ENCODE peak calls at places on chromosomes 5 and 9, in seven cellular contexts. T is upper lobe of right lung; A is heart right ventricle; H is cardiac muscle cell; U is esophagus squamous epithelium; E is RWPE2; K is effector memory CD4-positive, alpha-beta T cell. R is an unnamed sample. For H3K4me1, the result is how much of the 10 kb centered on the place peaks cover.

GRCh38 chr5:14476791-14477435 is 104.7 kb upstream of the OTULINL start:
- DNase-seq in U (no peak), K (no peak), H (peak), T (no peak), E (no peak), A (no peak), R (no peak)

GRCh38 chr5:122053181-122054109 is 24.6 kb downstream of the LOX start:
- DNase-seq in U (no peak), A (no peak), H (peak), E (peak), T (peak), K (no peak), R (no peak)

GRCh38 chr9:107242073-107243063 is 40.7 kb upstream of the RAD23B start:
- DNase-seq in U (no peak), A (no peak), H (no peak), K (no peak), E (no peak), T (no peak), R (no peak)

GRCh38 chr9:114314256-114314867 is 8.5 kb upstream of the ORM1 start:
- DNase-seq in U (no peak), A (no peak), K (no peak), T (no peak), H (no peak), E (peak), R (no peak)

GRCh38 chr9:36150529-36151305 is 14.2 kb downstream of the GLIPR2 start:
- DNase-seq in E (no peak), T (no peak), H (peak), U (no peak), A (no peak), K (no peak), R (no peak)

GRCh38 chr9:112328545-112328944 is 4.9 kb downstream of the PTBP3 start:
- DNase-seq in T (no peak), A (no peak), K (no peak), H (no peak), E (no peak), U (no peak), R (no peak)

GRCh38 chr9:21974230-21974541 is 20.0 kb downstream of the CDKN2A start:
- DNase-seq in U (no peak), E (no peak), K (no peak), T (no peak), A (no peak), H (no peak), R (no peak)

GRCh38 chr9:127883959-127884358 is 6.5 kb upstream of the AK1 start:
- DNase-seq in K (no peak), T (peak), E (no peak), U (no peak), A (no peak), H (no peak), R (no peak)

GRCh38 chr5:176742246-176743105 is 67.9 kb upstream of the UNC5A start:
- DNase-seq in K (no peak), E (peak), T (peak), U (no peak), H (no peak), A (no peak), R (no peak)

GRCh38 chr9:19102181-19102630 is 498 bp downstream of the HAUS6 start:
- DNase-seq in E (no peak), K (peak), T (peak), H (peak), A (no peak), U (no peak), R (peak)

GRCh38 chr9:129567329-129567728 is 53.6 kb downstream of the C9orf50 start:
- DNase-seq in A (no peak), H (no peak), U (no peak), K (no peak), E (no peak), T (no peak), R (no peak)

GRCh38 chr5:121797677-121798518 is 53.8 kb upstream of the FTMT start:
- DNase-seq in A (no peak), H (no peak), K (no peak), U (no peak), E (no peak), T (no peak), R (no peak)

GRCh38 chr9:108186996-108187395 is 668.8 kb downstream of the ACTL7B start:
- DNase-seq in A (peak), H (peak), E (no peak), K (no peak), T (no peak), U (no peak), R (no peak)

DNA sequence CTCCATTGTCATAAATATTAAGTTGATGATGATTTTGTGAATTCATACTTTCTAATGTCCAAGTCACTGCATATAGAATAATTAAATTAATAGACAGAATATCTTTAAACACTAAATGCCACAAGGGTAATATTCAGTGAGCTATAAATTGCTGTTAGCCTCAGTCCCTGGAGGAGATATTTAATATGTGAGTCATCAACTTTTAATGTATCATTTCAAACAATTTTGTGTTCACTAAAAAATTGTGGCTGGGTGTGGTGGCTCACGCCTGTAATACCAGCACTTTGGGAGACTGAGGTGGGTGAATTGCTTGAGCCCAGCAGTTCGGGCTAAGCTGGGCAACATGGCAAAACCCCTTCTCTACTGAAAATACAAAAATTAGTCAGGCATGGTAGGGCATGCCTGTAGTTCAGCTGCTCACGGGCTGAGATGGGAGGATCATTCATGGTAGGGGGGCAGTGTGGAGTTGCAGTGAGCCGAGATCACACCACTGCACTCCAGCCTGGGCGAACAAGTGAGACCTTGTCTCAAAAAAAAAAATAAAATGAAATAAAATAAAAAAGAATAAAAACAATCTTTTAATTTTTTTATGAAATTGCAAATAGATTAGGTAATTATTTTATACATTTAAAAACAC is 717.3 kb upstream of the CHD1 start:
- DNase-seq in U (no peak), H (no peak), K (no peak), T (no peak), A (no peak), E (no peak), R (no peak)
- H3K27ac ChIP-seq in U (no peak), H (no peak), K (no peak), T (no peak), A (no peak), E (no peak), R (no peak)

GRCh38 chr5:124735169-124735858 is 11.1 kb downstream of the ZNF608 start:
- DNase-seq in K (no peak), U (no peak), E (no peak), H (peak), T (no peak), A (peak), R (peak)
- H3K4me3 ChIP-seq in K (no peak), U (peak), E (no peak), H (peak), T (peak), A (peak), R (no peak)

GRCh38 chr9:124299519-124300090 is 41.9 kb downstream of the NEK6 start:
- DNase-seq in U (no peak), A (no peak), K (no peak), H (no peak), T (no peak), E (no peak), R (no peak)
- H3K4me1 ChIP-seq in U (half or more), A (under half), K (under half), H (under half), T (half or more), E (half or more), R (under half)

GRCh38 chr5:160655717-160656116 is 196.3 kb downstream of the ATP10B start:
- DNase-seq in T (no peak), K (no peak), E (no peak), A (no peak), H (no peak), U (no peak), R (peak)
- H3K27ac ChIP-seq in T (no peak), K (no peak), E (no peak), A (no peak), H (no peak), U (no peak), R (no peak)

GRCh38 chr5:2188137-2188536 is 305.4 kb upstream of the IRX4 start:
- DNase-seq in U (no peak), A (no peak), H (no peak), T (no peak), K (no peak), E (no peak), R (no peak)
- H3K4me3 ChIP-seq in U (no peak), A (no peak), H (no peak), T (no peak), K (no peak), E (no peak), R (no peak)

GRCh38 chr5:95686661-95687060 is 3.9 kb upstream of the SPATA9 start:
- DNase-seq in K (no peak), U (no peak), A (no peak), H (no peak), E (no peak), T (no peak), R (no peak)
- H3K4me1 ChIP-seq in K (under half), U (under half), A (under half), H (under half), E (under half), T (under half), R (under half)

GRCh38 chr5:10591159-10591558 is 27.3 kb downstream of the ANKRD33B start:
- DNase-seq in A (no peak), T (no peak), K (no peak), U (no peak), E (no peak), H (no peak), R (no peak)
- H3K27ac ChIP-seq in A (peak), T (no peak), K (no peak), U (peak), E (no peak), H (no peak), R (no peak)